ENCODE peak calls at places on chromosomes 2 and 18, in ten cellular contexts. W is GM23338, V is SK-N-SH, I is lung, B is cardiac fibroblast, C is HL-60, A is astrocyte, J is bronchial epithelial cell, O is astrocyte of the spinal cord, U is BE2C. L is an unnamed sample.

GRCh38 chr2:231387904-231388724 is 7.4 kb upstream of the B3GNT7 start:
- DNase-seq in W (no peak), V (peak), I (no peak), B (peak), C (no peak), A (peak), J (no peak), O (peak), U (no peak), L (no peak)

GRCh38 chr18:73283032-73283431 is 415.2 kb upstream of the NETO1 start:
- DNase-seq in W (no peak), V (no peak), I (no peak), B (no peak), C (no peak), A (peak), J (peak), O (peak), U (no peak), L (no peak)

GRCh38 chr2:101327863-101328394 is 19.4 kb upstream of the RNF149 start:
- DNase-seq in W (peak), V (no peak), I (peak), B (no peak), C (no peak), A (no peak), J (peak), O (no peak), U (no peak), L (no peak)

GRCh38 chr18:57859314-57859713 is 56.2 kb upstream of the ATP8B1 start:
- DNase-seq in W (peak), V (no peak), I (no peak), B (peak), C (peak), A (no peak), J (peak), O (peak), U (no peak), L (peak)

GRCh38 chr2:229137623-229138022 is 133.5 kb downstream of the PID1 start:
- DNase-seq in W (no peak), V (no peak), I (no peak), B (no peak), C (no peak), A (no peak), J (no peak), O (no peak), U (no peak), L (no peak)

GRCh38 chr2:36812196-36812595 is 115.7 kb downstream of the VIT start:
- DNase-seq in W (peak), V (peak), I (no peak), B (no peak), C (no peak), A (no peak), J (no peak), O (no peak), U (no peak), L (peak)

GRCh38 chr2:26347286-26347865 is 787 bp upstream of the ADGRF3 start:
- DNase-seq in W (no peak), V (no peak), I (no peak), B (peak), C (no peak), A (peak), J (no peak), O (no peak), U (no peak), L (no peak)

GRCh38 chr2:158457826-158458616 is 1.3 kb downstream of the PKP4 start:
- DNase-seq in W (peak), V (peak), I (peak), B (peak), C (no peak), A (peak), J (peak), O (peak), U (peak), L (peak)

GRCh38 chr2:43414586-43415125 is 181.2 kb downstream of the THADA start:
- DNase-seq in W (no peak), V (no peak), I (no peak), B (no peak), C (no peak), A (no peak), J (no peak), O (no peak), U (no peak), L (no peak)

GRCh38 chr2:70994055-70994444 is 623 bp downstream of the TEX261 start:
- DNase-seq in W (peak), V (no peak), I (peak), B (no peak), C (no peak), A (no peak), J (peak), O (peak), U (no peak), L (no peak)

GRCh38 chr18:26350961-26351360 is 124.7 kb downstream of the TAF4B start:
- DNase-seq in W (no peak), V (no peak), I (no peak), B (no peak), C (no peak), A (no peak), J (no peak), O (no peak), U (no peak), L (no peak)

GRCh38 chr2:64718250-64718866 is 64.6 kb upstream of the SERTAD2 start:
- DNase-seq in W (no peak), V (peak), I (no peak), B (no peak), C (no peak), A (no peak), J (no peak), O (no peak), U (no peak), L (no peak)

GRCh38 chr2:51420521-51420920 is 388.6 kb upstream of the NRXN1 start:
- DNase-seq in W (no peak), V (no peak), I (no peak), B (no peak), C (no peak), A (peak), J (no peak), O (no peak), U (no peak), L (no peak)

GRCh38 chr2:51424418-51424817 is 392.5 kb upstream of the NRXN1 start:
- DNase-seq in W (peak), V (no peak), I (no peak), B (no peak), C (no peak), A (no peak), J (no peak), O (no peak), U (peak), L (no peak)
- TF ChIP-seq CTCF in W (peak), V (no peak), I (no peak), B (no peak), C (no peak), A (no peak), J (no peak), O (no peak), U (peak), L (no peak)

DNA sequence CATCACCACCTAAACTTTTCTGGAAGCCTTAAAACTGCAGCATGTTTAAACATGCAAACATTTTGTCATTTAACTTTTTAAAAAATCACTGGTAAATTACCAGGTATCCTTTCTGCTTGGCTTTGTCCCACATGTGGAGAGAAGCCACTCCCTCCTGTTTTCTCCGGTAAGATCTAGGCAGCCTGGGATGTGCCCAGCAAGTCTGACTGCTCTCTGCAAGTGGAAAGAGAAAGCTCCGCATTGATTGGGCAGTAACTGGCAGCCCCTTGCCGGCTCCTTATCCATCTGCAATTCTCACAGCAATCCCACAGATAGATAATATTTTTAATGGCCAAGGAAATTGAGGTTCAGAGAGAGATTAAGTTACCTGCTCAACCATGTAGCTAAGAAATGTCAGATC is 136.2 kb downstream of the TMEM200C start:
- DNase-seq in W (peak), V (no peak), I (no peak), B (no peak), C (no peak), A (no peak), J (no peak), O (no peak), U (no peak), L (no peak)
- TF ChIP-seq CTCF in W (no peak), V (no peak), I (no peak), B (no peak), C (no peak), A (no peak), J (no peak), O (no peak), U (no peak), L (no peak)

DNA sequence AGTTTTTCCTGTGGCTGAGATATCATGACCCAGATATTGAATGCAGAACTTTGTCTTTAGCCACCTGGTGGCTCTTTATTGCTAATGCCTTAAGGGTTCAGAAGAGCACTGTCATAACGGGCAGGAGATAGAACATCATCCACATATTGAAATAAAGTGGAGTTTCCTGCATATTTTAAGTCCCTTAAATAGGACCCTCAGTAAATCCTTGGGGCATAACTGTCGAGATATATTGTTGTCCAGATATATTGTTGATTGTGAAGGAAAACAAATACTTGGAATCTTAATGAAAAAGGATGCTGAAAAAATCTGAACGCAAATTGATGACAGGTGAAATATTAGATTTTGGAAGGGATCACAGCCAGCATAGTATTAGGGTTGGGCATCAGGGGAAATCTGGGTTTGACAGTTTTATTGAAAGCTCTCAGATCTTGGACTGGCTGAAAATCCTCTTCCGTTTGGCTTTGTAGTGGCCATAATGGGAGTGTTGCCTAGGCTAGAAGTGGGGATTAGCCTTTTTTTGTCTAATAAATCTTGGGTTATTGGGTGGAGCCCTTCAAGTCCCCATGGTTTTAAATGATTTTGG is 13.9 kb upstream of the ZDBF2 start:
- DNase-seq in W (peak), V (peak), I (no peak), B (peak), C (no peak), A (no peak), J (peak), O (no peak), U (no peak), L (peak)
- TF ChIP-seq CTCF in W (peak), V (peak), I (no peak), B (peak), C (peak), A (peak), J (peak), O (peak), U (peak), L (peak)

GRCh38 chr2:31086585-31086984 is 51.7 kb downstream of the GALNT14 start:
- DNase-seq in W (no peak), V (no peak), I (no peak), B (no peak), C (no peak), A (no peak), J (no peak), O (no peak), U (no peak), L (no peak)

GRCh38 chr2:31090188-31090587 is 48.1 kb downstream of the GALNT14 start:
- DNase-seq in W (no peak), V (no peak), I (no peak), B (no peak), C (no peak), A (no peak), J (no peak), O (no peak), U (no peak), L (no peak)

GRCh38 chr2:31087491-31087890 is 50.7 kb downstream of the GALNT14 start:
- DNase-seq in W (no peak), V (no peak), I (no peak), B (no peak), C (no peak), A (no peak), J (no peak), O (no peak), U (no peak), L (no peak)

GRCh38 chr2:31088516-31089195 is 49.6 kb downstream of the GALNT14 start:
- DNase-seq in W (no peak), V (no peak), I (no peak), B (no peak), C (no peak), A (no peak), J (no peak), O (no peak), U (no peak), L (no peak)

GRCh38 chr2:31089645-31090044 is 48.6 kb downstream of the GALNT14 start:
- DNase-seq in W (peak), V (no peak), I (no peak), B (no peak), C (no peak), A (no peak), J (no peak), O (no peak), U (no peak), L (no peak)
- TF ChIP-seq CTCF in W (peak), V (no peak), I (no peak), B (no peak), C (no peak), A (no peak), J (no peak), O (no peak), U (no peak), L (no peak)

DNA sequence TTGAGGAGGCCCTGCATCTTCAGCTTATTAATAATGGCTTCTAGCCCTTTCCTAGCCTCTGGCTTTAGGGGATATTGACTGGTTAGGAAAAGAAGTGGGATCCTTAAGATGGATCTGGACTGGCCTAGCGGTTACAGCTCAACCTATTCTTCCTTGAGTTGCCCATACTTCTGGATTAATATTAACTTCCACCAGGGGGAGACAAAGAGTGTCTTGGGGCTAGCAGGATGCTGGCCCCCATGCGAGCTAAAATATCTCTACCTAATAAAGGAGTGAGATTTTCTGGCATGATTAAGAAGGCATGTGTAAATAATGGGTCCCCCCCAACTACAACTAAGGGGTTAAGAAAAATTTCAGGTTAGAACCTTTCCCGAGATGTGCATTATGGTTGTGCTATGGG is 23.2 kb upstream of the PLA2R1 start:
- DNase-seq in W (peak), V (no peak), I (no peak), B (no peak), C (no peak), A (no peak), J (no peak), O (no peak), U (no peak), L (peak)
- TF ChIP-seq CTCF in W (peak), V (peak), I (no peak), B (no peak), C (no peak), A (no peak), J (no peak), O (no peak), U (peak), L (peak)

DNA sequence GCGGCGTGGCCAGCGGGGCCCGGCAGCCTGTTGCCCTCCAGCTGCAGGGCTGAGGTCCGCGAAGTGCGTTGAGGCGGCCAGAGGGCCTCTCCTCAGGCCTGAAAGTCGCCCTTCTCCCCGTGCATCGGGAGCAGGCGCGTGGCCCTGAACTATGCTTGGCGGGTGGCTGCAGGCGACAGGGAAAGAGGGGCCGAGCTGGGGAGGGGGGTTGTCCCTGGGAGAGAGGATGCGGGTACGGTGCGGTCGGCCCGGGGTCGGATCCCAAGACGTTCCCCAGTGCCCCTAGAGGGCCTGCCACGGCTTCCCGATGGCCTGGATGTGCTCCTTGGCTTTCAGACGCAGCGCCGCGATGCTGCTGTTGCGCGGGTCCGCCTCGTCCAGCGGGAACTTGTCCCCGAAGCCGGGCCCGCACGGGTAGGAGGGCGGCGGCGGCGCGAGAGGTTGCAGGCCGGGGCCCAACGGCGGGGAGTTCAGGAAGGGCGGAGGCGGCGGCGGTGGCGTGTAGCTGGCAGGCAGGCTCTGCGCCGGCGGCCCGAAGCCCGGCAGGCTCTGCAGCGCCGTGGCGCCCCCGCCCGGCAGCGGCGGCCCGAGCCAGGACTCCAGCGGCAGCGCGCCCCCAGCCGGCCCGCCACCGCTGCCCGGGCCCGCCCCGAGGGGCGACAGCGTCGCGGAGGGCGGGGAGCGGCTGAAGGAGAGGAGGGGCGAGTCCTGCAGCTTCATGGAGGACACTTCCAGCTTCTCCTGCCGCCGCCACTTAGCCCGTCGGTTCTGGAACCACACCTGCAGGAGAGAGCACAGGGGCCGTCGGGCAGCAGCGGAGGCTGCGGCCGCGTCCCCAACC is 4.3 kb downstream of the RAX start:
- DNase-seq in W (peak), V (peak), I (no peak), B (peak), C (no peak), A (no peak), J (no peak), O (no peak), U (peak), L (peak)
- TF ChIP-seq CTCF in W (peak), V (no peak), I (no peak), B (no peak), C (no peak), A (no peak), J (no peak), O (no peak), U (no peak), L (no peak)

DNA sequence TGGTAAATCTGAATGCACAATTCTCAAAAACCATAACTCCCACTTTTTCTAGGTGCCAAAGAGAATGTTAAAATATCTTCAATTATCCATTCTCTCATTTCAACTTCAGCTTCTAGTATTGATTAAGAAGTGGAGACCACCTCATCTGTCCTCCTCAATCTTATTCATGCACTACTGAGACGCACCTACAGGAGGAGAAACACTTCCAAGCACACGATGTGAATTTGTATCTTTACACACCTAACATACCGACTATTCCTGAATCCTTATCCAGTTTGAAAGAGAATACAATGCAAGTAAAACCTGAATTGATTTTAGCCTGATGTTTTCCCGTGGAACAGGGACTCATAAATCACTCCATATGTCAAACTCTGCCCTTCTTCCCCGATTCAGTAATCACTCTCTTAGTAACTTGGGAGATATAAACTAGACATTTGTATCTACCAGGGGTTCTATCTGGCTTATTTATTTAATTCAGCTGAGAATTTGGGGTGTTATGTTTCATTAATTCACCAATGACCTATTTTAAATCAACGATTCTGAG is 101.0 kb downstream of the MREG start:
- DNase-seq in W (no peak), V (no peak), I (no peak), B (no peak), C (no peak), A (no peak), J (no peak), O (no peak), U (no peak), L (no peak)
- TF ChIP-seq CTCF in W (peak), V (peak), I (no peak), B (peak), C (no peak), A (no peak), J (no peak), O (peak), U (peak), L (peak)

L was measured in K562.